ENCODE peak calls at places on chromosomes 16 and 17, in eight cellular contexts. H, R, O, U, D, Z, C and S are unnamed samples.

GRCh38 chr17:12261354-12261753 is 240.7 kb downstream of the MAP2K4 start:
- DNase-seq in H (no peak), R (no peak), O (no peak), U (no peak), D (no peak), Z (no peak), C (no peak), S (no peak)

GRCh38 chr16:11916524-11917285 is 949 bp upstream of the GSPT1 start:
- DNase-seq in H (no peak), R (peak; percentile 46), O (no peak), U (peak; percentile 54), D (no peak), Z (no peak), C (peak; percentile 65), S (peak; percentile 42)

GRCh38 chr17:47199627-47200324 is 9.4 kb upstream of the MYL4 start:
- DNase-seq in H (no peak), R (no peak), O (no peak), U (no peak), D (no peak), Z (peak; percentile 42), C (no peak), S (no peak)

GRCh38 chr17:50201226-50201854 is at the start of gene COL1A1:
- DNase-seq in H (peak; percentile 73), R (no peak), O (peak; percentile 64), U (no peak), D (no peak), Z (no peak), C (peak; percentile 87), S (no peak)

GRCh38 chr17:34584805-34585416 is 5.5 kb downstream of the TMEM132E start:
- DNase-seq in H (no peak), R (no peak), O (no peak), U (no peak), D (no peak), Z (no peak), C (no peak), S (no peak)

GRCh38 chr17:47225911-47226688 is 17.0 kb downstream of the MYL4 start:
- DNase-seq in H (no peak), R (no peak), O (no peak), U (no peak), D (no peak), Z (no peak), C (no peak), S (no peak)

GRCh38 chr17:82226809-82227628 is 1.8 kb upstream of the SLC16A3 start:
- DNase-seq in H (no peak), R (no peak), O (no peak), U (no peak), D (no peak), Z (no peak), C (no peak), S (no peak)

GRCh38 chr17:55577011-55577586 is 65.8 kb upstream of the SMIM36 start:
- DNase-seq in H (no peak), R (peak; percentile 10), O (peak; percentile 36), U (no peak), D (no peak), Z (peak; percentile 55), C (peak; percentile 87), S (no peak)

GRCh38 chr16:25372716-25373115 is 115.1 kb upstream of the ZKSCAN2 start:
- DNase-seq in H (no peak), R (no peak), O (no peak), U (no peak), D (no peak), Z (no peak), C (no peak), S (no peak)

GRCh38 chr17:39349246-39349645 is 52.2 kb downstream of the FBXL20 start:
- DNase-seq in H (no peak), R (no peak), O (no peak), U (no peak), D (no peak), Z (no peak), C (no peak), S (no peak)

GRCh38 chr17:61168506-61168905 is 231.1 kb upstream of the TBX2 start:
- DNase-seq in H (no peak), R (peak; percentile 65), O (no peak), U (no peak), D (no peak), Z (no peak), C (no peak), S (no peak)

GRCh38 chr17:37743875-37744632 is 805 bp downstream of the HNF1B start:
- DNase-seq in H (no peak), R (peak; percentile 33), O (no peak), U (no peak), D (no peak), Z (no peak), C (no peak), S (no peak)

GRCh38 chr16:25916091-25916490 is 224.3 kb downstream of the HS3ST4 start:
- DNase-seq in H (no peak), R (no peak), O (no peak), U (no peak), D (no peak), Z (no peak), C (no peak), S (no peak)

GRCh38 chr16:87822571-87822970 is 46.7 kb downstream of the SLC7A5 start:
- DNase-seq in H (no peak), R (no peak), O (no peak), U (no peak), D (no peak), Z (no peak), C (no peak), S (no peak)

GRCh38 chr16:13919330-13919682 is 648 bp upstream of the ERCC4 start:
- DNase-seq in H (no peak), R (peak; percentile 42), O (no peak), U (peak; percentile 56), D (no peak), Z (peak; percentile 47), C (peak; percentile 16), S (no peak)